ENCODE peak calls at places on chromosomes 11 and 22, in six cellular contexts. O is ovary, K is left ventricle myocardium inferior, Y is psoas muscle, E is stomach, R is esophagus squamous epithelium. V is an unnamed sample.

GRCh38 chr11:134405436-134405835 is 6.6 kb downstream of the B3GAT1 start:
- DNase-seq in O (no peak), K (no peak), Y (no peak), E (no peak), R (no peak), V (no peak)

GRCh38 chr11:13940611-13941256 is 21.8 kb upstream of the SPON1 start:
- DNase-seq in O (no peak), K (no peak), Y (no peak), E (no peak), R (no peak), V (no peak)

GRCh38 chr11:132187814-132188213 is 817.4 kb downstream of the NTM start:
- DNase-seq in O (no peak), K (no peak), Y (no peak), E (no peak), R (no peak), V (no peak)

GRCh38 chr11:46127150-46127638 is 5.9 kb upstream of the PHF21A start:
- DNase-seq in O (no peak), K (no peak), Y (no peak), E (no peak), R (no peak), V (no peak)

GRCh38 chr11:3219281-3219892 is 774 bp upstream of the MRGPRG start:
- DNase-seq in O (peak; percentile 2), K (no peak), Y (no peak), E (peak; percentile 22), R (no peak), V (peak; percentile 68)

GRCh38 chr22:28822930-28823481 is 22.6 kb upstream of the XBP1 start:
- DNase-seq in O (no peak), K (no peak), Y (no peak), E (peak; percentile 55), R (no peak), V (peak; percentile 42)

GRCh38 chr11:128482512-128483191 is 104.7 kb downstream of the ETS1 start:
- DNase-seq in O (no peak), K (no peak), Y (peak; percentile 67), E (no peak), R (no peak), V (peak; percentile 61)

GRCh38 chr11:3153291-3153861 is 11.7 kb downstream of the OSBPL5 start:
- DNase-seq in O (peak; percentile 57), K (peak; percentile 74), Y (peak; percentile 73), E (no peak), R (no peak), V (peak; percentile 87)

GRCh38 chr22:35835998-35836691 is 118.5 kb downstream of the APOL5 start:
- DNase-seq in O (peak; percentile 55), K (peak; percentile 43), Y (peak; percentile 29), E (peak; percentile 43), R (no peak), V (no peak)

GRCh38 chr11:10807629-10808552 is 835 bp downstream of the EIF4G2 start:
- DNase-seq in O (peak; percentile 48), K (peak; percentile 71), Y (peak; percentile 74), E (peak; percentile 58), R (peak; percentile 16), V (peak; percentile 91)

GRCh38 chr11:2549080-2549479 is 104.3 kb downstream of the KCNQ1 start:
- DNase-seq in O (no peak), K (no peak), Y (peak; percentile 7), E (no peak), R (no peak), V (peak; percentile 48)

GRCh38 chr11:20068691-20069090 is 91.6 kb downstream of the DBX1 start:
- DNase-seq in O (no peak), K (no peak), Y (no peak), E (no peak), R (no peak), V (no peak)

DNA sequence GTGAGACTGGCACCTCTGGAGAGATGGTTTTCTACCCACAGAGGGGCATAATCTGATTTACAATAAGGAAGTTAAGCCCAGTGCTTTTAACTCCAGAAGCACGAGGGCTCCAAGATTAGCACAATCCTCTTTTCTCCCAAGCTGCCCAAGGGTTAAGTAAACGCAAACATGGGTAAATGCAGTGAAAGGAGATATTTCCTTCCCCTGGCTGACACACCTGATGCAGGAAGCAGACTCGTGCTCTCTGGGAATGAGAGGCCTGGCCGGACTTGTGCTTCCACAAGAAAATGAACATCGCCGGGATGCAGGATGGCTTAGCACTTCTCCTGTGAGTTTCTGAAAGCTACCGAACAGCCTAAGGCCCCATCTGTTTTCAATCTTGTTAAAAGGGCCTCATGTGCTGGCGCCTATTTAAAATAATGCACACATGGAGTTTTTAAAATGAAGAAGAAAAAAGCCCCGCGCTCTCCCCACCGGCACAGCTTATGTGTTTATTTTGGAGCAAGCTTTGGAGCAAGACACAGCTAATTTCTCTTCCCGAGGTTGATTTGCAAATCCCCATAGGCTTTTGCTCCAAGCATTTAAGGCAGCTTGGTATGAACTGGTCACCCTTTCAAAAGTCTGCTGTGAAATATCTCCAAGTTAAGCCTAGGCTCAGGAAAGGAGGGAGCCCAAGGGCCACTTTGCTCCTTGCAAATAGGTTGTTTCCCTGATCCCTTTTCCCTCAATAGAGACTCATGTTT is 100.9 kb downstream of the SYN3 start:
- DNase-seq in O (no peak), K (no peak), Y (no peak), E (no peak), R (no peak), V (no peak)
- H3K4me3 ChIP-seq in O (no peak overlapping the region), K (no peak overlapping the region), Y (no peak overlapping the region), E (no peak overlapping the region), R (no peak overlapping the region), V (no peak overlapping the region)

DNA sequence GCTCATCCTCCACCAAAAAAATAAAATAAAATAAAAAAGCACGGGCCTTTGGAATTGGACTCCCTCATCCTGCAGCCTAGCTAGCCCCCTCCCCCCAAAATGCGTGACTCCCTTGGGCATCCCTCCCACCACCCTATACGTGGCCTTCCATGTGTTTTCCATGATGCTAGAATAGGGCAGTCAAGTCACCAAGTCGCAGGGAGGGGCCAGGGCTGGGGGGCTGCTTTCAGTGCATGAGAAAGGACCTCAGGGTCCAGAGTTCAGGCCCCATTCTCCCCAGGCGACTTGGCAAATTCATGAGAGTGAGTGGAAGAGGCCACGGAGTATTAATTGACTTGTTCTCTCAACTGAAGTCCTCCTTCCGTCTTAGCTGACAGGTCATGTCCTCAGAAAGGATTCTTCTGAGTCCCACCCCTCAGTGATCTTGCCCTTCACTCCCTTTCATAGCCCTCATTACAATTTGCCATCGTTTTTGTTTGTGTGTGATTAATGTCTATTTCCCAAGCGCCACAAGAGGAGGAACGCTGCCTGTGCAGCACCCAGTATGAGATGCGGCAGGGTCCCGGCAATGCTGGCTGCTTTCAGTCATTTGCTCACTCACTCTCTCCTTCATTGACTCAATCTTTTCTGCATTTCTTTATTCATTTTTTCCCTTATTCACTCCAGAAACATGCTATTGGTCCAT is 17.4 kb downstream of the LRRC32 start:
- DNase-seq in O (peak; percentile 9), K (no peak), Y (no peak), E (peak; percentile 20), R (no peak), V (peak; percentile 70)
- H3K27ac ChIP-seq in O (no peak overlapping the region), K (peak overlapping the region; percentile 88), Y (peak overlapping the region; percentile 65), E (peak overlapping the region; percentile 77), R (peak overlapping the region; percentile 79), V (peak overlapping the region; percentile 64)

DNA sequence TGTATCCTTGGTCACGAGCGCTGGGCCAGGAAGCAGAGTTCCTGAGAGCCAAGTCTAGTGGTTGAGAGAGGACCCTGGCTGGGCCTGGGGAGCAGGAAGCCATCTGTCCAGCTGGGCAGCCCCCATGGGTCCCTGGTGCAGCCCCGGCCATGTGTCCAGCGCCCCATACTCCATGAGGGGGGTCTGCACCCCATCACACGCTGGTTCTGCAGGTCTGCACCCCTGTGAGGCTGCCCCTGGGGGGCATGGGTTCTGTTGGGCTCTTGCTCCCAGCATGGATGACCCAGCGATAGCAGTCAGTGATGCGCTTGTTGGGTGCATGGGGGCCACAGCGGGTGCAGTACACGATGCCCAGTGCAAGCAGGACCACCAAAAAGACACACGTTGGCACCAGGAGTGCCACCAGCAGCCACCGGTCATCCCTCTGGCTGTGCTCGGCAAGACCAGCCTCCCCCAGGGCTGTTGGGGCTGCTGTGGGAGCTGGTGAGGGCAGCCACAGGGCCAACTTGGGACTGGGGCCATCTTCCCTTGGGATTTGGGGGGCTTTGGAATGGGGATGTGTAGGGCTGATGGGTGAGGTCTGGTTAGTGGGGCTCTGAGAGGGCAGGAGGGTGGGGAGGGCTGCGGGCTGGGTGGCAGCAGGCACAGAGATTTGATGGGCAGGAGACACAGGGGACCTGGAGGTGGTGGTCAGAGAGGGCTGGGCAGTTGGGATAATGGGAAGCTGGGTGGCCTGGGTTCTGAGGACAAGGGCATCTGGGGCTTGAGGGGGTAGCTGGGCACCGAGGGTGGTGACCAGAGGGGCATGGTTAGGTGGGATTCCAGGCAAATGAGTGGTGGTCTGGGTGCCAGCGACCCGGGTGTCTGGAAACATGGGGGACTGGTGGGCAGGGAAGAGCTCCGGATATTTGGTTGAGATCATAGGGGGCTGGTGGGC is 2.0 kb downstream of the CD248 start:
- DNase-seq in O (no peak), K (no peak), Y (no peak), E (no peak), R (no peak), V (peak; percentile 73)
- H3K4me3 ChIP-seq in O (no peak overlapping the region), K (peak overlapping the region; percentile 73), Y (peak overlapping the region; percentile 69), E (peak overlapping the region; percentile 55), R (peak overlapping the region; percentile 63), V (no peak overlapping the region)

GRCh38 chr11:69375316-69376154 is 81.6 kb downstream of the MYEOV start:
- DNase-seq in O (no peak), K (peak; percentile 10), Y (peak; percentile 7), E (peak; percentile 22), R (no peak), V (peak; percentile 57)

GRCh38 chr11:69377953-69378302 is 84.0 kb downstream of the MYEOV start:
- DNase-seq in O (no peak), K (peak; percentile 9), Y (no peak), E (no peak), R (no peak), V (peak; percentile 57)

GRCh38 chr11:69374110-69374981 is 80.4 kb downstream of the MYEOV start:
- DNase-seq in O (no peak), K (peak; percentile 12), Y (no peak), E (peak; percentile 22), R (no peak), V (peak; percentile 63)

GRCh38 chr11:69377029-69377952 is 83.3 kb downstream of the MYEOV start:
- DNase-seq in O (no peak), K (peak; percentile 8), Y (peak; percentile 7), E (no peak), R (no peak), V (peak; percentile 60)

GRCh38 chr11:69376155-69377028 is 82.4 kb downstream of the MYEOV start:
- DNase-seq in O (no peak), K (peak; percentile 4), Y (no peak), E (no peak), R (no peak), V (peak; percentile 44)
- H3K27ac ChIP-seq in O (no peak overlapping the region), K (no peak overlapping the region), Y (no peak overlapping the region), E (no peak overlapping the region), R (peak overlapping the region; percentile 85), V (no peak overlapping the region)

GRCh38 chr11:112459001-112459400 is 198.3 kb upstream of the PLET1 start:
- DNase-seq in O (no peak), K (no peak), Y (no peak), E (no peak), R (no peak), V (no peak)
- H3K4me3 ChIP-seq in O (no peak overlapping the region), K (no peak overlapping the region), Y (peak overlapping the region; percentile 52), E (peak overlapping the region; percentile 3), R (no peak overlapping the region), V (no peak overlapping the region)

V was measured in kidney.